ENCODE peak calls at places on chromosomes 4 and X, in six cellular contexts. Z, U, E, W, F and V are unnamed samples.

GRCh38 chrX:11470231-11470630 is 177.0 kb downstream of the AMELX start:
- DNase-seq in Z (no peak), U (peak), E (no peak), W (no peak), F (no peak), V (no peak)

GRCh38 chr4:39037491-39037825 is 5.2 kb upstream of the TMEM156 start:
- DNase-seq in Z (no peak), U (no peak), E (no peak), W (no peak), F (no peak), V (no peak)

GRCh38 chr4:75995727-75996126 is 5.0 kb upstream of the SDAD1 start:
- DNase-seq in Z (peak), U (no peak), E (peak), W (no peak), F (no peak), V (no peak)

GRCh38 chr4:78648639-78649363 is 97.2 kb downstream of the ANXA3 start:
- DNase-seq in Z (no peak), U (no peak), E (no peak), W (no peak), F (no peak), V (no peak)

GRCh38 chrX:53153581-53153980 is 59.6 kb downstream of the KANTR start:
- DNase-seq in Z (no peak), U (no peak), E (no peak), W (no peak), F (no peak), V (no peak)

GRCh38 chrX:103441878-103442535 is 65.7 kb downstream of the BEX3 start:
- DNase-seq in Z (no peak), U (peak), E (no peak), W (no peak), F (no peak), V (peak)

GRCh38 chr4:132530846-132531245 is 618.2 kb upstream of the PCDH10 start:
- DNase-seq in Z (no peak), U (no peak), E (no peak), W (no peak), F (no peak), V (no peak)

GRCh38 chr4:40587826-40588225 is 41.8 kb downstream of the RBM47 start:
- DNase-seq in Z (no peak), U (peak), E (no peak), W (no peak), F (no peak), V (peak)

GRCh38 chrX:152641256-152641875 is 3.7 kb downstream of the GABRQ start:
- DNase-seq in Z (no peak), U (no peak), E (no peak), W (no peak), F (no peak), V (no peak)

GRCh38 chr4:42655248-42655647 is 1.7 kb downstream of the ATP8A1 start:
- DNase-seq in Z (no peak), U (no peak), E (no peak), W (no peak), F (no peak), V (no peak)

DNA sequence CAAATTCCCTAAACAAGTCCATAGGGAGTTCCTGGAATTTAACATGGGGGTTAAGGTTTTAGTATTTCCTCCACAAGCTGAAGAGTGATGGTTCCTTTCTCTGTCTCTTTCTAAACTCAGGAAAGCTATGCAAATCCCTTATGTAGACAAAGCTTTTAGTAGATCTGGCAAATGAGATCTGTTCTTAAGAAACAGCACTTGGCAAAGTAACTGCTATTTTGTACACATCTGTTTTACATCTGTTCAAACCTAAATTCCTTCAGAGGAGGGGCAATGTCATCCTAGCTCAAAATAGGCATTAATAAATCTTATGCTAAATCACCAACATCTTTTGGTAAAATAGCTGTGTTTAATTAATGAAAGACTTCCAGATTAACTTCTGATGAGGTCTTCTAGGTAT is 137.8 kb upstream of the TBC1D9 start:
- DNase-seq in Z (no peak), U (no peak), E (no peak), W (no peak), F (no peak), V (no peak)
- TF ChIP-seq POLR2AphosphoS5 in Z (no peak), U (no peak), E (no peak), W (peak), F (no peak), V (no peak)

GRCh38 chr4:139528377-139529005 is 27.5 kb downstream of the SETD7 start:
- DNase-seq in Z (no peak), U (no peak), E (no peak), W (peak), F (no peak), V (no peak)
- TF ChIP-seq POLR2AphosphoS5 in Z (no peak), U (no peak), E (no peak), W (peak), F (no peak), V (no peak)

GRCh38 chr4:7375427-7375826 is 59.3 kb downstream of the PSAPL1 start:
- DNase-seq in Z (no peak), U (no peak), E (no peak), W (no peak), F (no peak), V (no peak)
- TF ChIP-seq POLR2AphosphoS5 in Z (no peak), U (no peak), E (no peak), W (no peak), F (no peak), V (no peak)

DNA sequence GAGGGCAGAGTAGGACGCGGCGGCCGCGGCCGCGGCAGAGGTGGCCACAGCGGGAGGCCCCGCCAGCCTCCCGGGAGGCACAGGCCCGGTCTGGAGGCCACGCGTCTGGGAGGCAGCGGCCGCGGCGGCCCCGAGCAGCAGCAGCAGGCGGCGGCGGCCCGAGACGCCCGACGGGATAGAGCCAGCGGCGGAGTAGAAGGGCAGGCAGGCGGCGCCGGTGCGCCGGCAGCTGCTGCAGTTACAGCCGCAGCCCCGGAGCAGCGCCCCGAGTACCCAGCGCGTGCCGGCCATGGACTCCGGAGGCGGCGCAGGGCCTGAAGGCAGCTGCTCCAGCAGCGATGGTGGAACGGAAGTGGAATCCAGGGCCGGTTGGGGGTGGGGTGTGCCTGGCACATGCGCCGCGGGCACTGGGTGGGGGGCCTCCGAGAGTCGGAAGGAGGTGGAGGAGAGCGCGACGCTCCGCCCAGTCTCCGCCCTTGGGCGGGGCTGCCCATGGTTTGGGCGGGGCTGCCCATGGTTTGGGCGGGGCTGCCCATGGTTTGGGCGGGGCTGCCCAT is at the start of gene GRSF1:
- DNase-seq in Z (peak), U (peak), E (peak), W (peak), F (peak), V (peak)
- TF ChIP-seq POLR2AphosphoS5 in Z (peak), U (peak), E (peak), W (peak), F (no peak), V (peak)

GRCh38 chr4:66565796-66566195 is 895.5 kb upstream of the EPHA5 start:
- DNase-seq in Z (no peak), U (no peak), E (no peak), W (no peak), F (no peak), V (no peak)
- TF ChIP-seq POLR2AphosphoS5 in Z (no peak), U (no peak), E (no peak), W (no peak), F (no peak), V (no peak)

GRCh38 chr4:176896211-176896610 is 103.5 kb upstream of the VEGFC start:
- DNase-seq in Z (no peak), U (no peak), E (no peak), W (no peak), F (no peak), V (no peak)
- TF ChIP-seq POLR2AphosphoS5 in Z (no peak), U (no peak), E (no peak), W (no peak), F (no peak), V (no peak)

GRCh38 chrX:40108084-40108958 is 10.6 kb upstream of the BCOR start:
- DNase-seq in Z (no peak), U (peak), E (peak), W (peak), F (no peak), V (no peak)

GRCh38 chrX:40106677-40107290 is 9.0 kb upstream of the BCOR start:
- DNase-seq in Z (no peak), U (no peak), E (no peak), W (no peak), F (no peak), V (no peak)

GRCh38 chrX:40108959-40109287 is 11.2 kb upstream of the BCOR start:
- DNase-seq in Z (no peak), U (peak), E (no peak), W (peak), F (peak), V (no peak)

GRCh38 chrX:40105791-40106676 is 8.3 kb upstream of the BCOR start:
- DNase-seq in Z (no peak), U (peak), E (no peak), W (peak), F (no peak), V (no peak)

GRCh38 chrX:40107291-40108083 is 9.7 kb upstream of the BCOR start:
- DNase-seq in Z (peak), U (peak), E (no peak), W (peak), F (no peak), V (no peak)
- TF ChIP-seq POLR2AphosphoS5 in Z (peak), U (no peak), E (no peak), W (peak), F (no peak), V (peak)

GRCh38 chrX:19616016-19616415 is 100.7 kb upstream of the MAP3K15 start:
- DNase-seq in Z (no peak), U (no peak), E (no peak), W (no peak), F (no peak), V (no peak)
- TF ChIP-seq POLR2AphosphoS5 in Z (no peak), U (no peak), E (no peak), W (no peak), F (no peak), V (no peak)